ENCODE peak calls at places on chromosomes 16 and 17, in six cellular contexts. C, M, P, I, Z and G are unnamed samples.

GRCh38 chr17:39626171-39626670 is 531 bp upstream of the PPP1R1B start:
- DNase-seq in C (no peak), M (no peak), P (no peak), I (peak; percentile 59), Z (no peak), G (no peak)

GRCh38 chr16:16140537-16140936 is 82.8 kb downstream of the ABCC6 start:
- DNase-seq in C (no peak), M (no peak), P (no peak), I (no peak), Z (no peak), G (no peak)

GRCh38 chr17:7015587-7016020 is 3.2 kb downstream of the RNASEK start:
- DNase-seq in C (no peak), M (no peak), P (no peak), I (no peak), Z (no peak), G (no peak)

GRCh38 chr16:23502466-23502865 is 7.8 kb downstream of the GGA2 start:
- DNase-seq in C (peak; percentile 40), M (no peak), P (no peak), I (no peak), Z (no peak), G (no peak)

GRCh38 chr17:16423226-16423872 is 8.0 kb downstream of the TRPV2 start:
- DNase-seq in C (no peak), M (no peak), P (no peak), I (no peak), Z (no peak), G (no peak)

GRCh38 chr17:78722101-78722761 is 59.8 kb downstream of the CYTH1 start:
- DNase-seq in C (no peak), M (no peak), P (no peak), I (no peak), Z (no peak), G (no peak)

GRCh38 chr17:48432820-48433775 is 3.1 kb upstream of the SKAP1 start:
- DNase-seq in C (no peak), M (no peak), P (no peak), I (no peak), Z (no peak), G (no peak)

GRCh38 chr16:82990155-82990554 is 363.4 kb downstream of the CDH13 start:
- DNase-seq in C (no peak), M (no peak), P (peak; percentile 74), I (no peak), Z (no peak), G (peak; percentile 59)

GRCh38 chr16:81923296-81923695 is 88.0 kb downstream of the SDR42E1 start:
- DNase-seq in C (no peak), M (no peak), P (no peak), I (no peak), Z (no peak), G (no peak)

GRCh38 chr17:17525331-17525730 is 29.1 kb upstream of the RASD1 start:
- DNase-seq in C (no peak), M (no peak), P (no peak), I (no peak), Z (no peak), G (no peak)

GRCh38 chr16:86888240-86889044 is 310.1 kb downstream of the FOXL1 start:
- DNase-seq in C (no peak), M (no peak), P (no peak), I (no peak), Z (peak; percentile 38), G (no peak)

GRCh38 chr17:52178013-52178412 is 19.5 kb upstream of the CA10 start:
- DNase-seq in C (no peak), M (no peak), P (no peak), I (no peak), Z (no peak), G (no peak)

GRCh38 chr17:76867578-76868175 is 527 bp upstream of the MGAT5B start:
- DNase-seq in C (peak; percentile 23), M (no peak), P (peak; percentile 35), I (no peak), Z (no peak), G (peak; percentile 64)

GRCh38 chr17:73237714-73238113 is 24.0 kb downstream of the CPSF4L start:
- DNase-seq in C (no peak), M (no peak), P (no peak), I (no peak), Z (no peak), G (no peak)

GRCh38 chr17:34305606-34306005 is 13.6 kb upstream of the CCL8 start:
- DNase-seq in C (no peak), M (no peak), P (peak; percentile 21), I (no peak), Z (no peak), G (no peak)

GRCh38 chr17:72123964-72124791 is 3.4 kb downstream of the SOX9 start:
- DNase-seq in C (no peak), M (no peak), P (no peak), I (no peak), Z (no peak), G (no peak)

GRCh38 chr17:65099941-65100315 is 37.2 kb upstream of the RGS9 start:
- DNase-seq in C (no peak), M (peak; percentile 76), P (peak; percentile 80), I (no peak), Z (peak; percentile 87), G (peak; percentile 29)

GRCh38 chr16:19874816-19875546 is 9.7 kb downstream of the GPRC5B start:
- DNase-seq in C (no peak), M (no peak), P (no peak), I (no peak), Z (no peak), G (no peak)

GRCh38 chr17:76156662-76156991 is 15.6 kb upstream of the FOXJ1 start:
- DNase-seq in C (no peak), M (no peak), P (no peak), I (no peak), Z (no peak), G (no peak)

DNA sequence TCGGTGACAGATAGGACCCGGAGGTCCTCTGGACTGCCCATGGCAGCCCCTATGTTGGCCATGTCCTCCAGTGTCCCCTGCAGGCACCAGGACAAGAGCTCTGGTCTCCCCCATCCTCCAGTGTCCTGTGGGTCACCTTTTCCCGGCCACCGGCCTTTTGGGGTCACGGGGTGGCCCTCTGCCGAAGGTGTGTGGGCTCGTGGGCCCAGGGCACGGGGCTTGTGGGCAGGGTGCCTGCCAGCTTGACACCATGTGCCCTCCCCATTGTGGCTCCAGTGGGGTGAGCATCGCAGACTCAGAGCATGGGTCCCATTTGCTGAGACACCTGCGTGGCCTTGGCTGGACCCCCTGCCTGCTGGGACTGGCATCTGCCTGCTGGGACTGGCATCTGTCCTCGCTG is 18.1 kb downstream of the GSE1 start:
- DNase-seq in C (no peak), M (no peak), P (no peak), I (no peak), Z (no peak), G (no peak)
- H3K4me2 ChIP-seq in C (no peak overlapping the region), M (no peak overlapping the region), P (no peak overlapping the region), I (no peak overlapping the region), Z (no peak overlapping the region), G (no peak overlapping the region)

DNA sequence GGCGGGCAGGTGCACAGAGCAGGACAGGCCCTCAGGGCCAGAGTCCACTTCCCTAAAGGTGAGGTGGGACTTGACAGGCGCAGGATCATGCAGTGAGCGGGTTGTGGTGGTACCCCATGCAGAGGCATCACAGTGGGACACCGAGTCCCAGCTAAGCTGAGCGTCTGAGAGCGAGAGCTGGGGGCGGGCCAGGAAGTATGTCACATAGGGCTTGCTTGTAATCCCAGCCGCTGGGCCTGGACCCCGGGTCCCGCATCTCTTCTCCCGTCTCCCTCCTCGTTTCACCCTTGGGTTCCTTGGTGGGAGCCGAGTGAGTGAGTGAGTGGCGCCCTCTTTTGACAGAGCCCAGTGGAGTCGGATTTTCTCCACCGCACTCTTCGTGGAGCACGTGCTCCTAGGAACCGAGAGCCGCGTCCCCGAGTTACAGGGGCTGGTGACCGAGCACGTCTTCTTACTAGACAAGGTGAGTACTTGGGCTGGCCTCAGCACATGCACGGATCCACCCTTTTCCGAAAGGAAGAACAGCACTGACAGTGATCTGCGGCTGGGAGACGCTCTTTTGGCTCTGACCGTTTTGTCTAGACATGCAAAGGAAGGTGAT is 50.8 kb upstream of the ENDOV start:
- DNase-seq in C (no peak), M (no peak), P (no peak), I (no peak), Z (peak; percentile 37), G (no peak)
- TF ChIP-seq CTCF in C (peak; percentile 24), M (peak; percentile 37), P (peak; percentile 34), I (peak; percentile 66), Z (peak; percentile 43), G (peak; percentile 33)

GRCh38 chr16:54632322-54632721 is 298.3 kb upstream of the IRX5 start:
- DNase-seq in C (no peak), M (no peak), P (no peak), I (no peak), Z (no peak), G (no peak)

GRCh38 chr16:54627616-54628015 is 303.0 kb upstream of the IRX5 start:
- DNase-seq in C (no peak), M (no peak), P (no peak), I (no peak), Z (no peak), G (no peak)

GRCh38 chr16:54632821-54633220 is 297.8 kb upstream of the IRX5 start:
- DNase-seq in C (no peak), M (no peak), P (no peak), I (no peak), Z (no peak), G (no peak)

GRCh38 chr16:54628796-54629625 is 301.7 kb upstream of the IRX5 start:
- DNase-seq in C (no peak), M (no peak), P (no peak), I (no peak), Z (no peak), G (no peak)

DNA sequence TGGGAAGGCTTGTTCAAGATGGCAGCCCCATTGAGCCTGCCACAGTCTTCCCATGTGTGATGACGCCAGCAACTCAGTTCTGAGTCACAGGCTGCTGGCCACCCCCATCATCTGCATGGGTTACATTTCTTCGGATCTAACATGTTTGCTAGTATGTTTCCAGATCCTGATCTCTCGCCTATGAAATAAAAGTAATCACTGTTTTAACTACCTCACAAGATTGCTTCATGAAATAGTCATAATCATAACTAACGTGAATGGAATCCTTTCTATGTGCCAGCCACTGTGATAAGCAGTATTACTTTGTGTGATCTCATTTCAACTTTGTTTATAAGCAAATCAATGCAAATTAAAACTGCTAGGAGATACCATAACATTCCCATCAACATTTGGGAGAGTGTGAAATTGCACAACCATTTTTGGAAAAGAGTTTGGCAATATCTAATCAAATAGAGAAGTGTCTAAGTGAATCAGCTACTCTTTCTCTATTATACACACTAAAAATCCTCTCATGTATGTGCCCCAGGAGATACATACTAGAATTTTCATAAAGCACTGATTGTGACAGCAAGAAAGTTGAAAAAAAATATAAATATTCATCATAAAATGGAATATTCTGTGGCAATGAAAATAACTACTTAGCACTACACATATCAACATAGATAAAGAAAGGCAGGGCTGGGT is 300.2 kb upstream of the IRX5 start:
- DNase-seq in C (no peak), M (no peak), P (peak; percentile 40), I (no peak), Z (no peak), G (peak; percentile 45)
- H3K4me1 ChIP-seq in C (no peaks in the 10 kb centered on the region), M (no peaks in the 10 kb centered on the region), P (peaks cover 2% of the 10 kb centered on the region), I (no peaks in the 10 kb centered on the region), Z (no peaks in the 10 kb centered on the region), G (no peaks in the 10 kb centered on the region)

GRCh38 chr16:64453643-64454042 is 668.2 kb downstream of the CDH11 start:
- DNase-seq in C (no peak), M (no peak), P (peak; percentile 24), I (no peak), Z (no peak), G (no peak)
- H3K4me2 ChIP-seq in C (no peak overlapping the region), M (no peak overlapping the region), P (no peak overlapping the region), I (no peak overlapping the region), Z (no peak overlapping the region), G (no peak overlapping the region)